ENCODE peak calls at places on chromosomes 12 and 14, in four cellular contexts. One of them, this sample, is unnamed.
A peak's percentile ranks its signal among the peaks of the same experiment; 100 is the strongest.

GRCh38 chr14:72433511-72433910 is 460.4 kb downstream of the DPF3 start:
- DNase-seq in NCI-H2081: no peak
- DNase-seq in LoVo: peak; percentile 9
- DNase-seq in astrocyte of the hippocampus: peak; percentile 66
- DNase-seq in this sample: no peak

GRCh38 chr14:69701857-69702256 is 65.1 kb upstream of the SRSF5 start:
- DNase-seq in NCI-H2081: no peak
- DNase-seq in LoVo: no peak
- DNase-seq in astrocyte of the hippocampus: no peak
- DNase-seq in this sample: no peak

GRCh38 chr12:102950107-102950949 is 7.1 kb upstream of the ASCL1 start:
- DNase-seq in NCI-H2081: peak; percentile 87
- DNase-seq in LoVo: no peak
- DNase-seq in astrocyte of the hippocampus: peak; percentile 26
- DNase-seq in this sample: no peak

GRCh38 chr12:105205322-105206048 is 30.5 kb downstream of the APPL2 start:
- DNase-seq in NCI-H2081: peak; percentile 55
- DNase-seq in LoVo: no peak
- DNase-seq in astrocyte of the hippocampus: no peak
- DNase-seq in this sample: no peak

GRCh38 chr14:64945431-64945830 is 2.9 kb upstream of the GPX2 start:
- DNase-seq in NCI-H2081: no peak
- DNase-seq in LoVo: no peak
- DNase-seq in astrocyte of the hippocampus: no peak
- DNase-seq in this sample: no peak

GRCh38 chr14:90235179-90235976 is 21.0 kb upstream of the PSMC1 start:
- DNase-seq in NCI-H2081: peak; percentile 73
- DNase-seq in LoVo: peak; percentile 52
- DNase-seq in astrocyte of the hippocampus: peak; percentile 80
- DNase-seq in this sample: peak; percentile 48

GRCh38 chr12:109378579-109378978 is 30.9 kb downstream of the MYO1H start:
- DNase-seq in NCI-H2081: peak; percentile 34
- DNase-seq in LoVo: no peak
- DNase-seq in astrocyte of the hippocampus: no peak
- DNase-seq in this sample: no peak

GRCh38 chr12:124379938-124380754 is 85.3 kb downstream of the RFLNA start:
- DNase-seq in NCI-H2081: no peak
- DNase-seq in LoVo: no peak
- DNase-seq in astrocyte of the hippocampus: peak; percentile 94
- DNase-seq in this sample: no peak

GRCh38 chr12:47981496-47982260 is 18.3 kb downstream of the TMEM106C start:
- DNase-seq in NCI-H2081: no peak
- DNase-seq in LoVo: no peak
- DNase-seq in astrocyte of the hippocampus: no peak
- DNase-seq in this sample: no peak

GRCh38 chr14:34237677-34238076 is 224.4 kb downstream of the SPTSSA start:
- DNase-seq in NCI-H2081: no peak
- DNase-seq in LoVo: no peak
- DNase-seq in astrocyte of the hippocampus: no peak
- DNase-seq in this sample: no peak

GRCh38 chr14:89320381-89321000 is 96.5 kb downstream of the FOXN3 start:
- DNase-seq in NCI-H2081: no peak
- DNase-seq in LoVo: no peak
- DNase-seq in astrocyte of the hippocampus: no peak
- DNase-seq in this sample: no peak

GRCh38 chr12:50799908-50800307 is 36.0 kb downstream of the ATF1 start:
- DNase-seq in NCI-H2081: peak; percentile 1
- DNase-seq in LoVo: no peak
- DNase-seq in astrocyte of the hippocampus: no peak
- DNase-seq in this sample: no peak

GRCh38 chr12:38610808-38611350 is 294.3 kb downstream of the ALG10B start:
- DNase-seq in NCI-H2081: no peak
- DNase-seq in LoVo: no peak
- DNase-seq in astrocyte of the hippocampus: no peak
- DNase-seq in this sample: no peak

GRCh38 chr12:82099216-82099615 is 259.0 kb downstream of the CCDC59 start:
- DNase-seq in NCI-H2081: no peak
- DNase-seq in LoVo: no peak
- DNase-seq in astrocyte of the hippocampus: peak; percentile 10
- DNase-seq in this sample: no peak

GRCh38 chr12:102009796-102010195 is 52.0 kb downstream of the WASHC3 start:
- DNase-seq in NCI-H2081: no peak
- DNase-seq in LoVo: no peak
- DNase-seq in astrocyte of the hippocampus: no peak
- DNase-seq in this sample: no peak

GRCh38 chr12:131917139-131917710 is 11.9 kb upstream of the PUS1 start:
- DNase-seq in NCI-H2081: no peak
- DNase-seq in LoVo: no peak
- DNase-seq in astrocyte of the hippocampus: no peak
- DNase-seq in this sample: no peak

GRCh38 chr14:92675421-92675820 is 73.0 kb downstream of the LGMN start:
- DNase-seq in NCI-H2081: no peak
- DNase-seq in LoVo: no peak
- DNase-seq in astrocyte of the hippocampus: no peak
- DNase-seq in this sample: no peak

GRCh38 chr12:26156201-26156871 is 31.5 kb upstream of the BHLHE41 start:
- DNase-seq in NCI-H2081: no peak
- DNase-seq in LoVo: no peak
- DNase-seq in astrocyte of the hippocampus: no peak
- DNase-seq in this sample: no peak

GRCh38 chr12:110354172-110354780 is 49.2 kb downstream of the ANAPC7 start:
- DNase-seq in NCI-H2081: no peak
- DNase-seq in LoVo: no peak
- DNase-seq in astrocyte of the hippocampus: no peak
- DNase-seq in this sample: no peak

GRCh38 chr12:31890295-31891285 is 68.6 kb upstream of the RESF1 start:
- DNase-seq in NCI-H2081: no peak
- DNase-seq in LoVo: no peak
- DNase-seq in astrocyte of the hippocampus: no peak
- DNase-seq in this sample: no peak

GRCh38 chr12:107912421-107913004 is 138.0 kb downstream of the ASCL4 start:
- DNase-seq in NCI-H2081: peak; percentile 19
- DNase-seq in LoVo: no peak
- DNase-seq in astrocyte of the hippocampus: peak; percentile 2
- DNase-seq in this sample: peak; percentile 23

GRCh38 chr12:33830070-33830469 is 192.2 kb upstream of the ALG10 start:
- DNase-seq in NCI-H2081: no peak
- DNase-seq in LoVo: no peak
- DNase-seq in astrocyte of the hippocampus: no peak
- DNase-seq in this sample: no peak

GRCh38 chr12:95859344-95859816 is 628 bp downstream of the SNRPF start:
- DNase-seq in NCI-H2081: peak; percentile 19
- DNase-seq in LoVo: peak; percentile 15
- DNase-seq in astrocyte of the hippocampus: peak; percentile 44
- DNase-seq in this sample: no peak

GRCh38 chr12:95972832-95973465 is 23.2 kb downstream of the HAL start:
- DNase-seq in NCI-H2081: no peak
- DNase-seq in LoVo: no peak
- DNase-seq in astrocyte of the hippocampus: no peak
- DNase-seq in this sample: no peak

GRCh38 chr14:92493492-92493891 is 20.1 kb upstream of the RIN3 start:
- DNase-seq in NCI-H2081: no peak
- DNase-seq in LoVo: no peak
- DNase-seq in astrocyte of the hippocampus: no peak
- DNase-seq in this sample: no peak

GRCh38 chr14:72503696-72504368 is 390.1 kb downstream of the DPF3 start:
- DNase-seq in NCI-H2081: no peak
- DNase-seq in LoVo: no peak
- DNase-seq in astrocyte of the hippocampus: no peak
- DNase-seq in this sample: no peak

This sample was measured in central memory CD8-positive, alpha-beta T cell.